ENCODE peak calls at places on chromosome 10, in nine cellular contexts. D, H, U, K, V, W, B, E and I are unnamed samples.

GRCh38 chr10:26612151-26612915 is 85.2 kb upstream of the PDSS1 start:
- DNase-seq in B (no peak), E (no peak), K (no peak), V (no peak), U (no peak), D (no peak), W (no peak), H (peak; percentile 49), I (no peak)

GRCh38 chr10:3666525-3667302 is 118.3 kb downstream of the KLF6 start:
- DNase-seq in K (no peak), B (no peak), V (no peak), U (peak; percentile 90), D (no peak), H (peak; percentile 39), W (no peak), E (no peak), I (no peak)

GRCh38 chr10:4260483-4260882 is 475.5 kb upstream of the KLF6 start:
- DNase-seq in H (no peak), D (no peak), B (no peak), V (no peak), W (no peak), U (no peak), K (no peak), E (no peak), I (no peak)

GRCh38 chr10:79093658-79094411 is 25.1 kb downstream of the ZMIZ1 start:
- DNase-seq in D (no peak), K (peak; percentile 68), H (peak; percentile 92), V (peak; percentile 84), E (no peak), W (no peak), U (no peak), B (peak; percentile 25), I (no peak)

GRCh38 chr10:73076361-73077183 is 20.1 kb downstream of the P4HA1 start:
- DNase-seq in B (peak; percentile 5), H (peak; percentile 40), D (no peak), E (no peak), V (no peak), K (peak; percentile 35), W (no peak), U (no peak), I (no peak)

GRCh38 chr10:79608505-79609375 is 2.0 kb upstream of the SFTPA1 start:
- DNase-seq in V (no peak), B (peak; percentile 80), E (peak; percentile 89), H (no peak), D (peak; percentile 66), U (no peak), W (no peak), K (peak; percentile 14), I (no peak)

GRCh38 chr10:78745445-78745844 is 323.3 kb upstream of the ZMIZ1 start:
- DNase-seq in V (no peak), K (no peak), U (no peak), B (no peak), E (no peak), H (peak; percentile 63), W (no peak), D (peak; percentile 84), I (no peak)

GRCh38 chr10:43069597-43069996 is 7.3 kb upstream of the RET start:
- DNase-seq in U (peak; percentile 41), D (peak; percentile 63), V (no peak), B (no peak), K (no peak), E (no peak), H (no peak), W (no peak), I (no peak)

GRCh38 chr10:80909254-80909653 is 371.6 kb downstream of the SH2D4B start:
- DNase-seq in K (no peak), U (no peak), W (no peak), V (no peak), H (no peak), E (no peak), D (no peak), B (no peak), I (no peak)

GRCh38 chr10:48677625-48678024 is 7.0 kb upstream of the WDFY4 start:
- DNase-seq in D (no peak), U (no peak), K (no peak), B (no peak), W (no peak), V (no peak), E (no peak), H (no peak), I (no peak)

GRCh38 chr10:120963053-120963533 is 111.9 kb downstream of the WDR11 start:
- DNase-seq in V (no peak), H (no peak), E (no peak), W (no peak), B (peak; percentile 76), K (no peak), D (peak; percentile 38), U (no peak), I (no peak)

GRCh38 chr10:1576467-1577259 is 160.7 kb downstream of the ADARB2 start:
- DNase-seq in E (no peak), D (no peak), V (no peak), K (no peak), U (peak; percentile 73), W (no peak), H (no peak), B (no peak), I (no peak)

GRCh38 chr10:124630551-124630950 is 113.6 kb downstream of the FAM53B start:
- DNase-seq in E (no peak), B (no peak), K (no peak), H (no peak), V (no peak), U (no peak), W (no peak), D (no peak), I (no peak)

GRCh38 chr10:124632566-124632965 is 111.6 kb downstream of the FAM53B start:
- DNase-seq in W (no peak), B (no peak), E (no peak), D (no peak), V (no peak), K (peak; percentile 50), U (peak; percentile 64), H (no peak), I (no peak)

GRCh38 chr10:124629410-124629809 is 114.8 kb downstream of the FAM53B start:
- DNase-seq in W (no peak), K (no peak), H (no peak), B (no peak), V (no peak), D (no peak), E (no peak), U (no peak), I (no peak)

GRCh38 chr10:124629842-124630241 is 114.3 kb downstream of the FAM53B start:
- DNase-seq in B (no peak), U (no peak), W (no peak), E (no peak), D (no peak), K (no peak), V (no peak), H (no peak), I (no peak)

GRCh38 chr10:124632064-124632531 is 112.1 kb downstream of the FAM53B start:
- DNase-seq in W (no peak), E (no peak), B (peak; percentile 65), K (peak; percentile 87), H (peak; percentile 94), V (peak; percentile 64), D (peak; percentile 58), U (peak; percentile 69), I (no peak)
- H3K4me3 ChIP-seq in W (no peak overlapping the region), E (no peak overlapping the region), B (no peak overlapping the region), K (no peak overlapping the region), H (no peak overlapping the region), V (no peak overlapping the region), D (no peak overlapping the region), U (no peak overlapping the region), I (no peak overlapping the region)

GRCh38 chr10:62959553-62959952 is 143.4 kb upstream of the EGR2 start:
- DNase-seq in H (no peak), B (no peak), U (no peak), K (no peak), D (no peak), V (no peak), W (no peak), E (no peak), I (no peak)
- TF ChIP-seq CTCF in H (no peak), B (no peak), U (no peak), K (no peak), D (no peak), V (no peak), W (no peak), E (no peak), I (no peak)

DNA sequence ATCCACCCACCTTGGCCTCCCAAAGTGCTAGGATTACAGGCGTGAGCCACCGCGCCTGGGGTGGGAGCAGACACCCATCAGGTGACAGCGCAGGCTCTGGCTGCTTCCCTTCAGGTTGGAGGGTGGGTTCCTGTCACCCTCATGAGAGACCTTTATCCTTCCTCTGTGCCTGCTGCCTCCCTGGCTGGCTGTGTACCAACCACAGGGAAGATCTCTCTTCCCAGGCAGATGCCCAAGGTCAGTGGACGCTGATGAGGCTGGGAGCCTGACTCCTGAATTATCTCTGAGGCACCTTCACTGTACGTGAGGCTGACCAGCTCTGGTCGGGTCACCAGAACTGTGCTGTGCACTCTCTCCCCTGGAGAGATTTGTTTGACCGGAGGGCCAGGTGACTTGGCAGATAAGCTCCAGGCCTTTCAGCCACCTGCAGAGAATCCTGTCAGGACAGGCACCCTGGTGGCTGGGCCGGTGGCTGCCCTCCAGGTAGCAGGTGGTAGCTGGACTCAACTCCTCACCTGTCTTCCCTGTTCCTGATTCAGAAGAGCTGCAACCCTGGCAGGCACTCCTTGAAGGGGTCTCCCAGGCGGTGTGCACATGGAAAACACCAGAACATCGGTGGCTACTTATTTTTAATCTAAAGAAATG is 251.9 kb downstream of the GLRX3 start:
- DNase-seq in D (no peak), W (no peak), K (no peak), E (no peak), H (no peak), B (no peak), U (no peak), V (peak; percentile 39), I (no peak)
- TF ChIP-seq POLR2AphosphoS5 in D (no peak), W (no peak), K (no peak), E (no peak), H (no peak), B (no peak), U (no peak), V (no peak), I (no peak)

GRCh38 chr10:89278034-89278535 is 23.8 kb upstream of the IFIT2 start:
- DNase-seq in V (no peak), W (peak; percentile 65), U (no peak), B (no peak), K (peak; percentile 62), H (no peak), D (peak; percentile 34), E (no peak), I (peak; percentile 94)
- H3K4me3 ChIP-seq in V (no peak overlapping the region), W (no peak overlapping the region), U (no peak overlapping the region), B (no peak overlapping the region), K (no peak overlapping the region), H (no peak overlapping the region), D (peak overlapping the region; percentile 38), E (no peak overlapping the region), I (peak overlapping the region; percentile 12)

GRCh38 chr10:102394079-102394800 is 1.3 kb upstream of the NFKB2 start:
- DNase-seq in W (peak; percentile 98), E (peak; percentile 98), D (peak; percentile 92), K (peak; percentile 91), U (peak; percentile 99), V (peak; percentile 86), H (peak; percentile 96), B (peak; percentile 96), I (peak; percentile 79)
- TF ChIP-seq CTCF in W (peak; percentile 90), E (peak; percentile 29), D (no peak), K (no peak), U (peak; percentile 50), V (peak; percentile 97), H (peak; percentile 94), B (peak; percentile 79), I (peak; percentile 86)